ENCODE peak calls at places on chromosomes 13 and 19, in eight cellular contexts. One of them, this sample, is unnamed.

GRCh38 chr19:55544776-55545439 is 435 bp downstream of the SBK3 start:
- DNase-seq in midbrain: no peak
- DNase-seq in amygdala: no peak
- DNase-seq in AG09319: no peak
- DNase-seq in substantia nigra: no peak
- DNase-seq in AG08395: no peak
- DNase-seq in lower leg skin: no peak
- DNase-seq in stimulated activated naive CD8-positive, alpha-beta T cell treated with anti-CD3 and anti-CD28 coated beads, Interleukin-15, amount 100 ng/mL, for 72 hours: no peak
- DNase-seq in this sample: no peak

GRCh38 chr19:10404888-10405808 is 1.8 kb upstream of the CDC37 start:
- DNase-seq in midbrain: no peak
- DNase-seq in amygdala: no peak
- DNase-seq in AG09319: no peak
- DNase-seq in substantia nigra: no peak
- DNase-seq in AG08395: no peak
- DNase-seq in lower leg skin: no peak
- DNase-seq in stimulated activated naive CD8-positive, alpha-beta T cell treated with anti-CD3 and anti-CD28 coated beads, Interleukin-15, amount 100 ng/mL, for 72 hours: peak; percentile 63
- DNase-seq in this sample: no peak

GRCh38 chr13:109700176-109700575 is 86.2 kb downstream of the IRS2 start:
- DNase-seq in midbrain: peak; percentile 49
- DNase-seq in amygdala: no peak
- DNase-seq in AG09319: peak; percentile 15
- DNase-seq in substantia nigra: no peak
- DNase-seq in AG08395: peak; percentile 39
- DNase-seq in lower leg skin: peak; percentile 65
- DNase-seq in stimulated activated naive CD8-positive, alpha-beta T cell treated with anti-CD3 and anti-CD28 coated beads, Interleukin-15, amount 100 ng/mL, for 72 hours: no peak
- DNase-seq in this sample: no peak

GRCh38 chr13:95492044-95492801 is 60.3 kb upstream of the CLDN10 start:
- DNase-seq in midbrain: no peak
- DNase-seq in amygdala: no peak
- DNase-seq in AG09319: no peak
- DNase-seq in substantia nigra: no peak
- DNase-seq in AG08395: no peak
- DNase-seq in lower leg skin: no peak
- DNase-seq in stimulated activated naive CD8-positive, alpha-beta T cell treated with anti-CD3 and anti-CD28 coated beads, Interleukin-15, amount 100 ng/mL, for 72 hours: no peak
- DNase-seq in this sample: no peak

GRCh38 chr13:113148407-113148806 is 10.0 kb upstream of the PROZ start:
- DNase-seq in midbrain: no peak
- DNase-seq in amygdala: no peak
- DNase-seq in AG09319: no peak
- DNase-seq in substantia nigra: no peak
- DNase-seq in AG08395: no peak
- DNase-seq in lower leg skin: no peak
- DNase-seq in stimulated activated naive CD8-positive, alpha-beta T cell treated with anti-CD3 and anti-CD28 coated beads, Interleukin-15, amount 100 ng/mL, for 72 hours: no peak
- DNase-seq in this sample: no peak

GRCh38 chr13:107271226-107271625 is 703.3 kb upstream of the ARGLU1 start:
- DNase-seq in midbrain: peak; percentile 21
- DNase-seq in amygdala: no peak
- DNase-seq in AG09319: no peak
- DNase-seq in substantia nigra: no peak
- DNase-seq in AG08395: no peak
- DNase-seq in lower leg skin: no peak
- DNase-seq in stimulated activated naive CD8-positive, alpha-beta T cell treated with anti-CD3 and anti-CD28 coated beads, Interleukin-15, amount 100 ng/mL, for 72 hours: no peak
- DNase-seq in this sample: no peak

GRCh38 chr19:43699506-43700367 is 16.1 kb upstream of the IRGC start:
- DNase-seq in midbrain: no peak
- DNase-seq in amygdala: no peak
- DNase-seq in AG09319: no peak
- DNase-seq in substantia nigra: no peak
- DNase-seq in AG08395: no peak
- DNase-seq in lower leg skin: no peak
- DNase-seq in stimulated activated naive CD8-positive, alpha-beta T cell treated with anti-CD3 and anti-CD28 coated beads, Interleukin-15, amount 100 ng/mL, for 72 hours: no peak
- DNase-seq in this sample: no peak

GRCh38 chr13:102965802-102966201 is 100.4 kb downstream of the SLC10A2 start:
- DNase-seq in midbrain: no peak
- DNase-seq in amygdala: no peak
- DNase-seq in AG09319: no peak
- DNase-seq in substantia nigra: no peak
- DNase-seq in AG08395: no peak
- DNase-seq in lower leg skin: no peak
- DNase-seq in stimulated activated naive CD8-positive, alpha-beta T cell treated with anti-CD3 and anti-CD28 coated beads, Interleukin-15, amount 100 ng/mL, for 72 hours: no peak
- DNase-seq in this sample: no peak

GRCh38 chr13:29677627-29678026 is 82.1 kb upstream of the SLC7A1 start:
- DNase-seq in midbrain: no peak
- DNase-seq in amygdala: no peak
- DNase-seq in AG09319: no peak
- DNase-seq in substantia nigra: no peak
- DNase-seq in AG08395: no peak
- DNase-seq in lower leg skin: no peak
- DNase-seq in stimulated activated naive CD8-positive, alpha-beta T cell treated with anti-CD3 and anti-CD28 coated beads, Interleukin-15, amount 100 ng/mL, for 72 hours: no peak
- DNase-seq in this sample: no peak